ENCODE peak calls at places on chromosome 5, in five cellular contexts. N is HCT116, W is uterus, K is dorsolateral prefrontal cortex, Q is AG04450. Y is an unnamed sample.
A peak's percentile ranks its signal among the peaks of the same experiment; 100 is the strongest.

GRCh38 chr5:123289210-123289609 is 134.0 kb downstream of the CEP120 start:
- DNase-seq in N (no peak), W (no peak), K (no peak), Q (no peak), Y (no peak)

GRCh38 chr5:178595750-178596149 is 5.6 kb upstream of the COL23A1 start:
- DNase-seq in N (no peak), W (no peak), K (no peak), Q (no peak), Y (no peak)

GRCh38 chr5:10034008-10034407 is 215.7 kb downstream of the ATPSCKMT start:
- DNase-seq in N (no peak), W (no peak), K (no peak), Q (no peak), Y (no peak)

GRCh38 chr5:9265391-9266287 is 280.2 kb downstream of the SEMA5A start:
- DNase-seq in N (no peak), W (no peak), K (no peak), Q (peak; percentile 91), Y (no peak)

GRCh38 chr5:150783422-150783928 is 4.9 kb downstream of the SMIM3 start:
- DNase-seq in N (peak; percentile 83), W (peak; percentile 65), K (no peak), Q (no peak), Y (peak; percentile 68)

GRCh38 chr5:42944989-42945388 is 95.1 kb downstream of the ANXA2R start:
- DNase-seq in N (peak; percentile 24), W (no peak), K (no peak), Q (peak; percentile 76), Y (peak; percentile 67)

GRCh38 chr5:37668524-37669047 is 171.3 kb downstream of the GDNF start:
- DNase-seq in N (peak; percentile 86), W (no peak), K (no peak), Q (peak; percentile 97), Y (peak; percentile 73)

GRCh38 chr5:54905942-54906537 is 79.4 kb downstream of the ESM1 start:
- DNase-seq in N (peak; percentile 44), W (peak; percentile 55), K (peak; percentile 75), Q (peak; percentile 59), Y (peak; percentile 68)

GRCh38 chr5:112935675-112936074 is 13.6 kb upstream of the REEP5 start:
- DNase-seq in N (no peak), W (no peak), K (no peak), Q (no peak), Y (no peak)

GRCh38 chr5:32076699-32077695 is 97.1 kb downstream of the GOLPH3 start:
- DNase-seq in N (peak; percentile 34), W (peak; percentile 50), K (no peak), Q (peak; percentile 10), Y (peak; percentile 42)

GRCh38 chr5:35849850-35850249 is 6.8 kb upstream of the IL7R start:
- DNase-seq in N (no peak), W (no peak), K (no peak), Q (no peak), Y (no peak)

GRCh38 chr5:61603211-61603908 is 271.3 kb downstream of the ZSWIM6 start:
- DNase-seq in N (no peak), W (no peak), K (peak; percentile 78), Q (no peak), Y (no peak)

GRCh38 chr5:96703384-96703910 is 41.3 kb downstream of the CAST start:
- DNase-seq in N (no peak), W (no peak), K (no peak), Q (no peak), Y (no peak)

GRCh38 chr5:137316346-137316736 is 182.8 kb downstream of the SPOCK1 start:
- DNase-seq in N (no peak), W (no peak), K (no peak), Q (no peak), Y (no peak)

GRCh38 chr5:135236951-135237791 is 161.9 kb downstream of the MACROH2A1 start:
- DNase-seq in N (no peak), W (peak; percentile 50), K (peak; percentile 23), Q (no peak), Y (no peak)

GRCh38 chr5:147417133-147417813 is 92.6 kb downstream of the DPYSL3 start:
- DNase-seq in N (no peak), W (peak; percentile 30), K (no peak), Q (no peak), Y (peak; percentile 80)

GRCh38 chr5:149656576-149657182 is 73.4 kb upstream of the PPARGC1B start:
- DNase-seq in N (no peak), W (no peak), K (no peak), Q (no peak), Y (peak; percentile 71)

GRCh38 chr5:27702339-27702820 is 664.0 kb upstream of the CDH9 start:
- DNase-seq in N (no peak), W (no peak), K (no peak), Q (no peak), Y (no peak)

GRCh38 chr5:1037671-1038416 is 29.2 kb downstream of the NKD2 start:
- DNase-seq in N (no peak), W (no peak), K (no peak), Q (no peak), Y (no peak)

GRCh38 chr5:37517686-37518085 is 138.6 kb downstream of the WDR70 start:
- DNase-seq in N (no peak), W (no peak), K (no peak), Q (no peak), Y (no peak)

GRCh38 chr5:96855041-96855872 is 21.0 kb upstream of the ERAP2 start:
- DNase-seq in N (no peak), W (no peak), K (no peak), Q (peak; percentile 33), Y (no peak)

GRCh38 chr5:17147225-17148120 is 70.0 kb upstream of the BASP1 start:
- DNase-seq in N (no peak), W (no peak), K (no peak), Q (no peak), Y (no peak)

GRCh38 chr5:146390469-146390868 is 51.8 kb downstream of the POU4F3 start:
- DNase-seq in N (peak; percentile 6), W (no peak), K (no peak), Q (no peak), Y (peak; percentile 16)

GRCh38 chr5:59079622-59080620 is 497.0 kb downstream of the RAB3C start:
- DNase-seq in N (no peak), W (no peak), K (no peak), Q (peak; percentile 90), Y (peak; percentile 4)

GRCh38 chr5:156951354-156951753 is 11.7 kb downstream of the TIMD4 start:
- DNase-seq in N (no peak), W (no peak), K (no peak), Q (no peak), Y (no peak)

GRCh38 chr5:9294793-9295465 is 250.9 kb downstream of the SEMA5A start:
- DNase-seq in N (no peak), W (no peak), K (no peak), Q (no peak), Y (no peak)

GRCh38 chr5:91177639-91178038 is 205.5 kb downstream of the ARRDC3 start:
- DNase-seq in N (no peak), W (no peak), K (no peak), Q (no peak), Y (no peak)

GRCh38 chr5:132474131-132474723 is 16.3 kb downstream of the IRF1 start:
- DNase-seq in N (no peak), W (no peak), K (no peak), Q (no peak), Y (no peak)

GRCh38 chr5:66646570-66646969 is 50.4 kb downstream of the MAST4 start:
- DNase-seq in N (no peak), W (no peak), K (no peak), Q (no peak), Y (no peak)

GRCh38 chr5:176673651-176674583 is 26.6 kb downstream of the TSPAN17 start:
- DNase-seq in N (no peak), W (no peak), K (no peak), Q (no peak), Y (no peak)

GRCh38 chr5:76801159-76801802 is 17.5 kb upstream of the F2RL1 start:
- DNase-seq in N (peak; percentile 59), W (no peak), K (no peak), Q (no peak), Y (no peak)

GRCh38 chr5:110333384-110333783 is 393.1 kb downstream of the TMEM232 start:
- DNase-seq in N (peak; percentile 3), W (no peak), K (no peak), Q (no peak), Y (no peak)

GRCh38 chr5:36948041-36948440 is 71.5 kb downstream of the NIPBL start:
- DNase-seq in N (no peak), W (no peak), K (no peak), Q (peak; percentile 37), Y (no peak)

GRCh38 chr5:109030360-109031143 is 282.9 kb downstream of the FER start:
- DNase-seq in N (no peak), W (no peak), K (no peak), Q (no peak), Y (no peak)

GRCh38 chr5:59021286-59021673 is 438.4 kb downstream of the RAB3C start:
- DNase-seq in N (no peak), W (no peak), K (no peak), Q (no peak), Y (no peak)

GRCh38 chr5:180360078-180360957 is 7.2 kb upstream of the GFPT2 start:
- DNase-seq in N (no peak), W (no peak), K (no peak), Q (no peak), Y (no peak)
- TF ChIP-seq CTCF in N (no peak), W (no peak), K (no peak), Q (no peak), Y (no peak)

DNA sequence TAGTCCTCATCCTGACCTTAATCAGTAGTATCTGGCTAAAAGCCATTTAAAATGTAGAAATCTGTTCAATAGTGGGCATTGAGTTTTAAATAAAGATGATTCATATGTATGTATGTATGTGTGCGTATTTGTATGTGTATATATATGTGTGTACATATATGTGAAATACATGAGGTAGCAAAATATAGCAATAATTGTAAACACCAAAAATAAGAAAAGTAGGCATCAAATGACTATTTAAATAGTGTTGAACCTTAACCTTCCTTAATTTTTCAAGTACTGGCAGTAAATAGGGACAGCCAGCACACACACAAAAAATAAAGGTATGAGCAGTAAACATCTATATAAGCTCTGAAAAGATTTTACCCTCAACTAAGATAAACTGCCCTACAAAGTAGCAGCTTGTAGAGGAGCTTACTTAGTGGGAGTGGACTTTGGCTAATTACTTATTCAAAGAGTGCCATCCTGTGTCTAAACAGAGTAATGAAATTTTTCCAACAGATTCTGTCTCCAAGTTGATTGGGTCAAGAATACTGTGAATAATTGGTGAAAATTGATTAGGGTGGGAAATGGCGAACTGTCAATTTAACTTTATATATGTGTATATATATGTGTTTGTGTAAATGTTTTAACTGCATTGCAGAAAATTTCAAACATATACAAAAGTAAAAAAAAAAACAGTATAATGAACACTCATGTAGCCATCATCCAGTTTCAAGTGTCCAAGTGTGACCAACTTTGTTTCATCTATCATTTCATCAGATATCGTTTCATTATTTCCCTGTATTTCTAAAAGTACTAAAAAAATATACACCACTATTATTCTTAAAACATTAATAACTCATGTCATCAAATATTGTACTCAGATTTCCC is 2.0 kb upstream of the ADAMTS6 start:
- DNase-seq in N (peak; percentile 52), W (no peak), K (no peak), Q (no peak), Y (no peak)
- TF ChIP-seq CTCF in N (peak; percentile 45), W (peak; percentile 75), K (peak; percentile 72), Q (peak; percentile 54), Y (no peak)

GRCh38 chr5:56612759-56613158 is 202.6 kb upstream of the MAP3K1 start:
- DNase-seq in N (no peak), W (no peak), K (no peak), Q (no peak), Y (no peak)
- TF ChIP-seq CTCF in N (no peak), W (no peak), K (no peak), Q (no peak), Y (no peak)

GRCh38 chr5:170078458-170078857 is 27.2 kb upstream of the FOXI1 start:
- DNase-seq in N (no peak), W (no peak), K (no peak), Q (no peak), Y (no peak)
- TF ChIP-seq CTCF in N (no peak), W (no peak), K (no peak), Q (no peak), Y (no peak)

GRCh38 chr5:28779161-28779754 is 1740.9 kb upstream of the CDH9 start:
- DNase-seq in N (no peak), W (no peak), K (no peak), Q (no peak), Y (no peak)
- TF ChIP-seq CTCF in N (no peak), W (no peak), K (no peak), Q (no peak), Y (no peak)